ENCODE peak calls at places on chromosomes 6 and 20, in seven cellular contexts. U is SK-N-SH, W is mammary epithelial cell, X is neural progenitor cell, F is fibroblast of lung, A is endodermal cell, Q is neuronal stem cell. J is an unnamed sample.
A peak's percentile ranks its signal among the peaks of the same experiment; 100 is the strongest.

GRCh38 chr20:37326666-37327065 is 19.3 kb upstream of the SRC start:
- DNase-seq in W (no peak), A (no peak), U (no peak), X (no peak), Q (no peak), F (no peak), J (no peak)

GRCh38 chr6:1053587-1053986 is 258.3 kb upstream of the FOXQ1 start:
- DNase-seq in F (no peak), Q (no peak), W (no peak), X (no peak), U (no peak), A (peak; percentile 30), J (no peak)

GRCh38 chr20:6718660-6719059 is 48.8 kb upstream of the BMP2 start:
- DNase-seq in Q (no peak), W (peak; percentile 85), X (no peak), F (peak; percentile 20), A (no peak), U (no peak), J (no peak)

GRCh38 chr6:38508894-38509293 is 130.8 kb downstream of the BTBD9 start:
- DNase-seq in W (no peak), A (no peak), Q (no peak), F (peak; percentile 54), X (no peak), U (no peak), J (no peak)

GRCh38 chr6:71979911-71980310 is 93.6 kb downstream of the RIMS1 start:
- DNase-seq in W (peak; percentile 17), F (no peak), Q (no peak), U (no peak), X (no peak), A (no peak), J (no peak)

GRCh38 chr20:34524426-34524825 is 8.2 kb downstream of the DYNLRB1 start:
- DNase-seq in F (no peak), Q (no peak), W (no peak), U (no peak), X (no peak), A (no peak), J (no peak)

GRCh38 chr6:16311763-16312162 is 73.4 kb downstream of the GMPR start:
- DNase-seq in U (no peak), X (no peak), F (no peak), Q (no peak), W (no peak), A (no peak), J (no peak)

GRCh38 chr6:28537065-28537464 is 11.4 kb downstream of the GPX5 start:
- DNase-seq in X (peak; percentile 49), Q (no peak), F (peak; percentile 6), W (no peak), A (peak; percentile 70), U (peak; percentile 28), J (no peak)

GRCh38 chr20:42531675-42531985 is 658.1 kb downstream of the PTPRT start:
- DNase-seq in F (no peak), W (no peak), A (no peak), Q (no peak), X (peak; percentile 10), U (no peak), J (peak; percentile 75)

GRCh38 chr6:158143700-158144099 is 24.4 kb downstream of the SERAC1 start:
- DNase-seq in X (peak; percentile 41), Q (no peak), W (peak; percentile 19), F (no peak), U (no peak), A (peak; percentile 71), J (peak; percentile 65)

GRCh38 chr6:38282911-38283310 is 356.8 kb downstream of the BTBD9 start:
- DNase-seq in Q (no peak), F (no peak), U (no peak), A (no peak), W (no peak), X (no peak), J (no peak)

GRCh38 chr6:4355241-4355640 is 219.9 kb upstream of the ECI2 start:
- DNase-seq in Q (no peak), U (no peak), X (peak; percentile 34), A (no peak), F (peak; percentile 94), W (peak; percentile 77), J (no peak)

GRCh38 chr6:56860466-56860865 is 94.4 kb upstream of the BEND6 start:
- DNase-seq in Q (no peak), F (peak; percentile 67), U (no peak), W (peak; percentile 12), A (no peak), X (no peak), J (no peak)

GRCh38 chr6:113137411-113137810 is 719.7 kb upstream of the MARCKS start:
- DNase-seq in F (peak; percentile 70), U (no peak), X (peak; percentile 10), A (peak; percentile 48), W (no peak), Q (no peak), J (no peak)

GRCh38 chr6:146543211-146543939 is at the start of gene RAB32:
- DNase-seq in W (peak; percentile 94), A (peak; percentile 95), Q (peak; percentile 80), U (peak; percentile 95), X (peak; percentile 93), F (peak; percentile 95), J (no peak)

GRCh38 chr20:9989066-9989724 is 45.6 kb upstream of the ANKEF1 start:
- DNase-seq in A (no peak), W (peak; percentile 56), Q (no peak), X (no peak), F (peak; percentile 79), U (no peak), J (no peak)

GRCh38 chr20:14580426-14581074 is 243.1 kb upstream of the FLRT3 start:
- DNase-seq in W (no peak), X (no peak), U (no peak), A (no peak), Q (no peak), F (no peak), J (no peak)

GRCh38 chr6:12113190-12113578 is 101.1 kb downstream of the HIVEP1 start:
- DNase-seq in X (no peak), F (peak; percentile 95), A (no peak), U (no peak), W (peak; percentile 57), Q (no peak), J (no peak)

GRCh38 chr6:159919800-159920199 is 29.0 kb downstream of the MAS1 start:
- DNase-seq in F (no peak), U (no peak), A (no peak), Q (no peak), W (no peak), X (no peak), J (no peak)

GRCh38 chr6:30323806-30324205 is 2.9 kb upstream of the TRIM39 start:
- DNase-seq in X (no peak), W (peak; percentile 31), Q (no peak), A (no peak), F (peak; percentile 26), U (no peak), J (no peak)

GRCh38 chr6:20350215-20350614 is 51.5 kb upstream of the E2F3 start:
- DNase-seq in F (peak; percentile 13), A (peak; percentile 5), W (peak; percentile 35), U (no peak), Q (no peak), X (peak; percentile 10), J (no peak)

DNA sequence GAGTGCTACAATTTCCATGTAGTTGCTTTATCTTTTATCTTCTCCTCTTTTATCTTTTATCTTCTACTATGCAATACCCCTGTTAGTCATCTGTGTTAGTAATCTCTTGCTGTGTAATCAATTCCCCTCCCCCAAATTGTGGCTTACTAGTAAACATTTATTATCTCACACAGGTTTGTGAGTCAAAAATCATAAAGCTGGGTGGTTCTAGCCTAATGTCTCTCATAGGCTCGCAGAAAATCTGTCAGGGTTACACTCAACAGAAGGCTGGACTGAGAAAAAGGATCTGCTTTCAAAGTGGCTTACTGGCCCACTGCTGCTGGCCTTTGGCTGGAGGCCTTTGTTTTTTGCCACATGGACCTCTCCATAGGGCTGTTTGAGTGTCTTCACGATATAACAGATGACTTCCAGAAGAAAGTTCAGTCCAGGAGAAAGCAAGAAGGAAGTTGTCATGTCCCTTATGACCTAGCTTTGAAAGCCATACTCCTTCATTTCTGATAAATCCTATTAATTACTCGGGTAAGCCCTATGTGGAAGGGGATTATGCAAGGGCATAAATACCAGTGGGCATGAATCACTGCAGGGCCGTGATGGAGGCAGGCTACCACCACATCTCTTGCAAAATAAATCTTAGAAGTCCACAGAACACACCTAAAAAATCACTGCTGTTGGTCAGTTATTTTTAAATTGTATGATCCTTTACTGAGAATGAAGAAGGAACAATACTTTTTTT is 24.5 kb upstream of the PTCHD4 start:
- DNase-seq in A (peak; percentile 41), U (no peak), X (no peak), F (peak; percentile 88), Q (no peak), W (peak; percentile 78), J (no peak)
- H3K27ac ChIP-seq in A (no peak overlapping the region), U (no peak overlapping the region), X (no peak overlapping the region), F (no peak overlapping the region), Q (no peak overlapping the region), W (peak overlapping the region; percentile 70), J (no peak overlapping the region)

GRCh38 chr20:62615750-62616251 is 26.5 kb upstream of the SLCO4A1 start:
- DNase-seq in W (no peak), U (no peak), A (no peak), Q (no peak), F (no peak), X (no peak), J (no peak)

GRCh38 chr20:62616728-62617621 is 25.3 kb upstream of the SLCO4A1 start:
- DNase-seq in F (peak; percentile 45), U (peak; percentile 95), Q (peak; percentile 53), W (peak; percentile 26), X (peak; percentile 79), A (peak; percentile 91), J (peak; percentile 83)

GRCh38 chr20:62618622-62619529 is 23.4 kb upstream of the SLCO4A1 start:
- DNase-seq in X (peak; percentile 46), W (no peak), A (no peak), F (no peak), Q (no peak), U (no peak), J (no peak)

GRCh38 chr20:62620624-62621023 is 21.7 kb upstream of the SLCO4A1 start:
- DNase-seq in F (no peak), W (no peak), U (no peak), A (no peak), Q (no peak), X (no peak), J (no peak)

GRCh38 chr20:62617711-62618483 is 24.4 kb upstream of the SLCO4A1 start:
- DNase-seq in W (no peak), U (no peak), F (peak; percentile 11), X (no peak), A (no peak), Q (no peak), J (no peak)
- H3K9ac ChIP-seq in W (no peak overlapping the region), U (no peak overlapping the region), F (no peak overlapping the region), X (no peak overlapping the region), A (no peak overlapping the region), Q (no peak overlapping the region), J (no peak overlapping the region)

DNA sequence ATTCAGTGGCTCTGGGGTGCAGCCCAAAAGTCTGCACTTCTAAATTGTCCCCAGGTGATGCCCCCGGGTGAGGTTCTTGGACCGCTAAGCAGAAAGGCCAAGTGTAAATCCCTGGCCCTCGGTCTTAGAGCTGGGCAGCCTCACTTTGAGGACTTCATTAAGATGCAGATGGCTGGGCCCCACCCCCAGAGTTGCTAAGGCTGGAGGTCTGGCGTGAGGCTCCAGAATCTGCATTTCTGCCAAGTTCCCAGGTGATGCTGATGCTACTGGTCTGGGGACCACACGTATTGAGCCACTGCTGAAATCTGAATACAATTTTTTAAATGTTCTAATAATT is 735 bp upstream of the SLC23A2 start:
- DNase-seq in Q (no peak), W (no peak), F (no peak), A (peak; percentile 85), U (peak; percentile 29), X (peak; percentile 18), J (no peak)
- H3K27ac ChIP-seq in Q (no peak overlapping the region), W (no peak overlapping the region), F (no peak overlapping the region), A (no peak overlapping the region), U (no peak overlapping the region), X (no peak overlapping the region), J (no peak overlapping the region)

GRCh38 chr6:3231213-3232016 is 4.0 kb upstream of the TUBB2B start:
- DNase-seq in A (peak; percentile 92), U (peak; percentile 78), F (peak; percentile 74), W (peak; percentile 60), Q (peak; percentile 83), X (peak; percentile 92), J (no peak)
- H3K9ac ChIP-seq in A (peak overlapping the region; percentile 21), U (peak overlapping the region; percentile 93), F (peak overlapping the region; percentile 43), W (no peak overlapping the region), Q (peak overlapping the region; percentile 92), X (peak overlapping the region; percentile 1), J (no peak overlapping the region)

J was measured in Karpas-422.